ENCODE peak calls at places on chromosome 13, in nine cellular contexts. Q, F, J, R, W, G, C, U and S are unnamed samples.

GRCh38 chr13:27607125-27607524 is 13.2 kb downstream of the LNX2 start:
- DNase-seq in Q (no peak), F (peak), J (peak), R (no peak), W (no peak), G (no peak), C (peak), U (no peak), S (no peak)

GRCh38 chr13:60620611-60621395 is 223.8 kb downstream of the TDRD3 start:
- DNase-seq in Q (no peak), F (no peak), J (no peak), R (no peak), W (no peak), G (no peak), C (no peak), U (no peak), S (no peak)

GRCh38 chr13:23432589-23432988 is 913 bp downstream of the SACS start:
- DNase-seq in Q (no peak), F (no peak), J (no peak), R (no peak), W (no peak), G (no peak), C (no peak), U (no peak), S (no peak)

GRCh38 chr13:100182894-100183490 is 94.1 kb downstream of the PCCA start:
- DNase-seq in Q (no peak), F (no peak), J (no peak), R (no peak), W (no peak), G (no peak), C (no peak), U (no peak), S (no peak)

GRCh38 chr13:103282571-103283450 is 216.6 kb upstream of the SLC10A2 start:
- DNase-seq in Q (no peak), F (no peak), J (peak), R (no peak), W (no peak), G (no peak), C (peak), U (no peak), S (peak)

GRCh38 chr13:112785419-112785856 is 95.6 kb downstream of the ATP11A start:
- DNase-seq in Q (no peak), F (no peak), J (no peak), R (no peak), W (no peak), G (peak), C (no peak), U (no peak), S (no peak)

GRCh38 chr13:101390461-101390860 is 25.8 kb downstream of the NALCN start:
- DNase-seq in Q (no peak), F (no peak), J (no peak), R (no peak), W (no peak), G (no peak), C (no peak), U (no peak), S (no peak)

GRCh38 chr13:44692173-44692713 is 116.1 kb upstream of the TSC22D1 start:
- DNase-seq in Q (no peak), F (no peak), J (peak), R (no peak), W (no peak), G (no peak), C (no peak), U (no peak), S (no peak)

GRCh38 chr13:65260938-65261880 is 1968.9 kb downstream of the PCDH9 start:
- DNase-seq in Q (no peak), F (no peak), J (no peak), R (no peak), W (no peak), G (no peak), C (no peak), U (no peak), S (no peak)

GRCh38 chr13:45928843-45929242 is 77.3 kb upstream of the SIAH3 start:
- DNase-seq in Q (no peak), F (peak), J (no peak), R (no peak), W (no peak), G (no peak), C (no peak), U (no peak), S (no peak)

GRCh38 chr13:50990540-50991506 is 81.2 kb downstream of the RNASEH2B start:
- DNase-seq in Q (no peak), F (peak), J (peak), R (no peak), W (no peak), G (no peak), C (peak), U (no peak), S (peak)

GRCh38 chr13:25170554-25171107 is 1.5 kb downstream of the AMER2 start:
- DNase-seq in Q (no peak), F (no peak), J (no peak), R (no peak), W (no peak), G (no peak), C (peak), U (no peak), S (peak)

GRCh38 chr13:25172303-25172630 is 179 bp upstream of the AMER2 start:
- DNase-seq in Q (no peak), F (no peak), J (no peak), R (no peak), W (no peak), G (no peak), C (no peak), U (no peak), S (no peak)

GRCh38 chr13:25171170-25171516 is 945 bp downstream of the AMER2 start:
- DNase-seq in Q (no peak), F (peak), J (no peak), R (no peak), W (no peak), G (no peak), C (no peak), U (no peak), S (no peak)

GRCh38 chr13:25169951-25170553 is 2.0 kb downstream of the AMER2 start:
- DNase-seq in Q (no peak), F (no peak), J (no peak), R (no peak), W (no peak), G (no peak), C (no peak), U (no peak), S (no peak)

GRCh38 chr13:25171517-25172302 is at the start of gene AMER2:
- DNase-seq in Q (no peak), F (peak), J (no peak), R (no peak), W (no peak), G (no peak), C (peak), U (no peak), S (peak)
- TF ChIP-seq CTCF in Q (no peak), F (no peak), J (no peak), R (no peak), W (no peak), G (no peak), C (no peak), U (no peak), S (no peak)

DNA sequence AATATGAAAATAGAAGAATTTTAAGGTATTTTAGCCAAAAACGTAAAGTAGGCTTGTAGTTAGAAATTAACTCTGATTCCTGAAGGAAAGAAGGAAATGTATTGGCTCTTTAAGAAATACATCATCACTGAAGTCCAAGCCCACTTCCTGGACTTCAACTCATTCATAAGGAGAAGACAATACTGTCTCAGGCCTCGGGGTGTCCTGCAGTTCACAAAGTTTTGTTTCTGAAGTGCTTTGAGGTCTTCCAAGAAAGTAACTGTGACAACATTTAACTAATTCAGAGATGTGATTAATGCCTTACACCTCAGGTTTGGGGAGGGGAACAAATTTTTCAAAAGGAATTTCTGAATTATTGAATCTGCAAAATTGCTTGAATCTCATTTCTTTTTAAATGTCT is 65.8 kb upstream of the STARD13 start:
- DNase-seq in Q (no peak), F (no peak), J (peak), R (no peak), W (no peak), G (no peak), C (no peak), U (no peak), S (no peak)
- TF ChIP-seq CTCF in Q (no peak), F (peak), J (peak), R (no peak), W (no peak), G (no peak), C (peak), U (no peak), S (no peak)

GRCh38 chr13:25796474-25796873 is 255.3 kb downstream of the SHISA2 start:
- DNase-seq in Q (no peak), F (no peak), J (peak), R (no peak), W (no peak), G (no peak), C (no peak), U (no peak), S (no peak)
- TF ChIP-seq CTCF in Q (no peak), F (no peak), J (no peak), R (no peak), W (no peak), G (no peak), C (no peak), U (no peak), S (no peak)

DNA sequence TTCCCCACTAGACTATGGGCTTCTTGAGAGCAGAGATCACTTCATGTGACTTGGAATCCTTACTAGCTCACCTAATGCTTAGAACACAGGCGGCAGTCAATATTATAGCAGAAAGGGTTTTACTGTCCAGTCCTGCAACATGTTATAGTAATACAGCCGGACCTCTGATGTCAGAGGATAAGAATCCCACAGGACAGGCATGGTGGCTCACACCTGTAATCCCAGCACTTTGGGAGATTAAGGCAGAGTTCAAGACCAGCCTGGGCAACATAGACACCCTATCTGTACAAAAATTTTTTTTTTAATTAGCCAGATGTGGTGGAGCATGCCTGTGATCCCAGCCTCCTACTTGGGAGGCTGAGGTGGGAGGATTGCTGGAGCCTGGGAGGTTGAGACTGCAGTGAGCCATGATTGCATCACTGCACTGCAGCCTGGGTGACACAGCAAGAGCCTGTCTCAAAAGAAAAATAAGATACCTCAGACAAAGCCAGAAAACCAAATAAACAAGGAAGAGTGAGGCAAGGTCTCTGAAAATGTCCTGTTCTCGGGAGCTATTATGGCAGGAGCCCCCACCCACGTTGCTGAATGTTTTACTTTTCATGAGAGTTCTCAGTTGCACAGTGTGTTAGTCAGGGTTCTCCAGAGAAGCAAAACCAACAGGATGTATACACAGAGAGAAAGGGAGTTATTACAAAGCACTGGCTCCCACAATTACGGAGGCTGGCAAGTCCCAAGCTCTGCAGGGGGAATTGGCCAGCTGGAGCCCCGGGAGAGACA is 100.8 kb downstream of the UBL3 start:
- DNase-seq in Q (no peak), F (no peak), J (peak), R (no peak), W (no peak), G (no peak), C (no peak), U (no peak), S (no peak)
- TF ChIP-seq CTCF in Q (no peak), F (no peak), J (no peak), R (no peak), W (no peak), G (no peak), C (no peak), U (no peak), S (no peak)

GRCh38 chr13:110116072-110116487 is 190.9 kb downstream of the COL4A1 start:
- DNase-seq in Q (peak), F (peak), J (no peak), R (peak), W (no peak), G (no peak), C (peak), U (no peak), S (peak)
- TF ChIP-seq CTCF in Q (peak), F (peak), J (peak), R (peak), W (peak), G (peak), C (peak), U (peak), S (peak)

GRCh38 chr13:31161583-31162150 is at the start of gene HSPH1:
- DNase-seq in Q (peak), F (peak), J (peak), R (peak), W (peak), G (peak), C (peak), U (peak), S (peak)
- TF ChIP-seq CTCF in Q (peak), F (no peak), J (peak), R (no peak), W (peak), G (no peak), C (peak), U (no peak), S (no peak)

GRCh38 chr13:84567848-84568247 is 685.6 kb upstream of the SLITRK1 start:
- DNase-seq in Q (no peak), F (no peak), J (no peak), R (no peak), W (no peak), G (no peak), C (no peak), U (no peak), S (no peak)

GRCh38 chr13:84570831-84571230 is 688.6 kb upstream of the SLITRK1 start:
- DNase-seq in Q (no peak), F (no peak), J (no peak), R (no peak), W (no peak), G (no peak), C (no peak), U (no peak), S (no peak)

GRCh38 chr13:84574851-84575250 is 692.6 kb upstream of the SLITRK1 start:
- DNase-seq in Q (no peak), F (no peak), J (peak), R (no peak), W (no peak), G (no peak), C (no peak), U (no peak), S (no peak)

DNA sequence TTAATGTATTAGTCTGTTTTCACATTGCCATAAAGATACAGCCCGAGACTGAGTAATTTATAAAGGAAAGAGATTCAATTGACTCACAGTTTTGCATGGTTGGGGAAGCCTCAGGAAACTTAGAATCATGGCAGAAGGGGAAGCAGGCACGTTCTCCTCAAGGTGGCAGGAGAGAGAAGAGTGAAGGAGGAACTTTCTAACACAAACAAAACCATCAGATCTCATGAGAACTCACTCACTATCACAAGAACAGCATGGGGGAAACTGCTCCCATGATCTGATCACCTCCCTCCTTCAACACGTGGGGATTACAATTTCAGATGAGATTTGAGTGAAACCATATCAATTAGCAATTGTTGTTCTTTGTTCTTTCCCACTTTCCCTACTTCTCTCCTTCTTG is 689.0 kb upstream of the SLITRK1 start:
- DNase-seq in Q (no peak), F (no peak), J (no peak), R (no peak), W (no peak), G (no peak), C (no peak), U (no peak), S (no peak)
- TF ChIP-seq CTCF in Q (no peak), F (no peak), J (peak), R (no peak), W (no peak), G (no peak), C (no peak), U (no peak), S (peak)